ENCODE peak calls at places on chromosome 15, in eight cellular contexts. E is HepG2, K is upper lobe of left lung, J is heart left ventricle, L is foreskin keratinocyte, V is mucosa of descending colon, F is psoas muscle, O is heart right ventricle. S is an unnamed sample.

GRCh38 chr15:56832125-56832524 is 86.3 kb upstream of the TCF12 start:
- ATAC-seq in E (no peak), K (no peak), J (peak; percentile 93), L (no peak), V (peak; percentile 73), F (peak; percentile 92), O (peak; percentile 95), S (peak; percentile 82)

GRCh38 chr15:28267727-28268126 is 54.3 kb downstream of the HERC2 start:
- ATAC-seq in E (no peak), K (no peak), J (no peak), L (no peak), V (no peak), F (no peak), O (no peak), S (no peak)

GRCh38 chr15:79010278-79010677 is 65.4 kb upstream of the CTSH start:
- ATAC-seq in E (peak; percentile 27), K (no peak), J (no peak), L (no peak), V (no peak), F (no peak), O (no peak), S (no peak)

GRCh38 chr15:29207758-29208108 is 61.9 kb downstream of the NSMCE3 start:
- ATAC-seq in E (no peak), K (no peak), J (no peak), L (no peak), V (no peak), F (no peak), O (no peak), S (no peak)

GRCh38 chr15:31280037-31280830 is 46.4 kb upstream of the KLF13 start:
- ATAC-seq in E (peak; percentile 70), K (no peak), J (peak; percentile 34), L (peak; percentile 44), V (peak; percentile 56), F (peak; percentile 23), O (peak; percentile 55), S (peak; percentile 34)

GRCh38 chr15:85642054-85642692 is 152.6 kb downstream of the KLHL25 start:
- ATAC-seq in E (no peak), K (no peak), J (no peak), L (no peak), V (no peak), F (peak; percentile 69), O (no peak), S (no peak)

GRCh38 chr15:53072077-53072476 is 281.9 kb upstream of the ONECUT1 start:
- ATAC-seq in E (peak; percentile 83), K (no peak), J (peak; percentile 75), L (peak; percentile 90), V (peak; percentile 96), F (no peak), O (no peak), S (no peak)

GRCh38 chr15:71242292-71242691 is 127.0 kb downstream of the THSD4 start:
- ATAC-seq in E (no peak), K (no peak), J (no peak), L (no peak), V (no peak), F (no peak), O (no peak), S (no peak)

GRCh38 chr15:79090487-79091203 is at the start of gene RASGRF1:
- ATAC-seq in E (no peak), K (no peak), J (no peak), L (no peak), V (no peak), F (no peak), O (no peak), S (no peak)

GRCh38 chr15:74826911-74827310 is 484 bp downstream of the CPLX3 start:
- ATAC-seq in E (no peak), K (no peak), J (no peak), L (no peak), V (no peak), F (no peak), O (no peak), S (no peak)

GRCh38 chr15:70147778-70148177 is 50.1 kb upstream of the TLE3 start:
- ATAC-seq in E (no peak), K (no peak), J (no peak), L (no peak), V (no peak), F (no peak), O (no peak), S (no peak)

DNA sequence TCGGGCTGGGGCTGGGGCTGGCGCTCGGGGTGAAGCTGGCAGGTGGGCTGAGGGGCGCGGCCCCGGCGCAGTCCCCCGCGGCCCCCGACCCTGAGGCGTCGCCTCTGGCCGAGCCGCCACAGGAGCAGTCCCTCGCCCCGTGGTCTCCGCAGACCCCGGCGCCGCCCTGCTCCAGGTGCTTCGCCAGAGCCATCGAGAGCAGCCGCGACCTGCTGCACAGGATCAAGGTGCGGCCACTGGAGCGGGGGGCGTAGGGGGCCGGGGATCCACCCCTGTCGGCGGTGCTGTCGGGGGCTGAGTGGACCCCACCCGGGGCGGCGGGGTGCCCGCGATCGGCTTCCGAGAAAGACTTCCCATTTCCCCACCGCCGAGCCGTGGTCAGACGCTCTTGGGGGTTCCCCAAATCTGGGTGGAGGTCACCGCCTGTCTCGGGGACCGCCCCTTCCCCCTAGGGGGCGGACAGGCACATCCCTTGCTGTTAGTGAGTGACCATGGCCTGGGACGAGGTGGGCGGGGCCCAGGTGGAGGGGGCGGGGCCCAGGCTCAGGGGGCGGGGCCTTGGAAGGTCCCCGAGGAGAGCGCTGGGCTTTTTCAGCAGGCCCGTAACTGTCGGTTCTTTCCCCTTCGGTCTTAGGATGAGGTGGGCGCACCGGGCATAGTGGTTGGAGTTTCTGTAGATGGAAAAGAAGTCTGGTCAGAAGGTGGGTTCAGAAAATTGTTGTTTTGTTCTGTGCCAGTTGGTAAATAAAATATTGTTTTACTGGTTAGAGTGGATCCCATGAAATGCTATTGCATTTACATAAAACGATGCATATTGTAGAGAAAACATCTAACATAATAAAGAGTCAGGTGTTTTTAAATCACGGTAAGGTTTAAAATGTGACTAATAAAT is 587 bp downstream of the LACTB start:
- ATAC-seq in E (peak; percentile 96), K (peak; percentile 99), J (peak; percentile 96), L (peak; percentile 89), V (peak; percentile 98), F (peak; percentile 98), O (peak; percentile 97), S (peak; percentile 92)
- TF ChIP-seq CTCF in E (peak; percentile 67), K (peak; percentile 22), J (no peak), L (peak; percentile 33), V (peak; percentile 21), F (peak; percentile 36), O (peak; percentile 24), S (peak; percentile 44)

DNA sequence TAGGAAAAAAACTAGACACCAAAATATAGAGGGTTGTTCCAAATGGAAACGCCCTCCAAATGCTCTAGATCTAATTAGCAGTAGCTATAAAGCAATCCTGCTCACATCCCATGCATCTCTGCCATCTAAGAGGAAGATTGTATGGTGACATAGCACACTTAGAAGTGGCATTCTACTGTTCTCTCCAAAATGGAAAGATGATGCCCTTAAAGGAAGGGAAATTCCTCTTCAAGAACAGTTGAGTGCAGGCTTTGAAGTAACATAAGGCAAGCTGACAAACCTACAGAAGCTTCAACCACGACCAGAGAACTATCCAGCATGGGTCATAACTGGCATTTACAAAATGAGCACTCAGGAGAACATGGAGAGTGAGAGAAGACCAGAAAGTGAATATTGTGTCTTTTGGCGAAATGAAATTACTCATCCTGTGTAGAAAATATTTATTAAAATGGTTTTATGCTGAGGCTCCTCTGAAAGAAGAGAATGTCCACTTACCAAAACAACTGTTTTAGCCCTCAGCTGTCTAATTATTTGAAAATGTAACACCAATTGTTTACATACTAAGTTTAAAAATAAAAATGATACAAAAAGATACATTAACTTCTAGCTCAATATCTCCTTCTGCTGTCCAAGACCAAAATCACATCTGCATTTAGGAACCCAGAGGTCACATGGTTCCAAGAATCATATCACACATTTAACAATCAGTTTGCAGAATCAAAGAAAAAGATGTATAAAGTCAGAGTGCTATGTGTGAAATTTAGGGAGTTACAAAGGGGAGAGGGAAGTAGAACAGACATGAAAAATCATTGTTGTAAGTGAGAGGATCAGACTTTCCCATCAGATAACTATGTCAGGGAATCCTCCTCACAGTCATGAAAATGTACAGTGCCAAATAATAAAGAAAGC is 216.9 kb downstream of the ATP8B4 start:
- ATAC-seq in E (no peak), K (peak; percentile 65), J (no peak), L (no peak), V (no peak), F (no peak), O (peak; percentile 17), S (peak; percentile 58)
- TF ChIP-seq CTCF in E (no peak), K (no peak), J (peak; percentile 24), L (peak; percentile 47), V (no peak), F (peak; percentile 7), O (peak; percentile 38), S (no peak)

GRCh38 chr15:34434627-34435305 is 2.8 kb downstream of the GOLGA8A start:
- ATAC-seq in E (no peak), K (no peak), J (no peak), L (no peak), V (no peak), F (no peak), O (no peak), S (no peak)

GRCh38 chr15:34436126-34436955 is 1.3 kb downstream of the GOLGA8A start:
- ATAC-seq in E (peak; percentile 56), K (peak; percentile 50), J (peak; percentile 4), L (peak; percentile 30), V (peak; percentile 33), F (peak; percentile 15), O (peak; percentile 46), S (no peak)

GRCh38 chr15:34435658-34436057 is 1.9 kb downstream of the GOLGA8A start:
- ATAC-seq in E (peak; percentile 18), K (peak; percentile 3), J (no peak), L (no peak), V (no peak), F (no peak), O (no peak), S (no peak)

GRCh38 chr15:34437687-34438086 is at the start of gene GOLGA8A:
- ATAC-seq in E (peak; percentile 39), K (peak; percentile 58), J (no peak), L (peak; percentile 68), V (peak; percentile 85), F (peak; percentile 70), O (peak; percentile 62), S (peak; percentile 81)

GRCh38 chr15:34436956-34437442 is 609 bp downstream of the GOLGA8A start:
- ATAC-seq in E (peak; percentile 78), K (peak; percentile 69), J (peak; percentile 35), L (peak; percentile 59), V (peak; percentile 77), F (peak; percentile 71), O (peak; percentile 45), S (peak; percentile 71)
- TF ChIP-seq CTCF in E (peak; percentile 23), K (no peak), J (no peak), L (peak; percentile 35), V (no peak), F (peak; percentile 18), O (peak; percentile 24), S (no peak)

GRCh38 chr15:40360015-40360414 is 2.0 kb downstream of the DISP2 start:
- ATAC-seq in E (no peak), K (no peak), J (no peak), L (peak; percentile 79), V (no peak), F (no peak), O (no peak), S (no peak)

GRCh38 chr15:40357246-40357645 is 773 bp upstream of the DISP2 start:
- ATAC-seq in E (no peak), K (no peak), J (no peak), L (no peak), V (peak; percentile 13), F (no peak), O (no peak), S (no peak)

GRCh38 chr15:40357723-40358491 is at the start of gene DISP2:
- ATAC-seq in E (peak; percentile 87), K (peak; percentile 96), J (peak; percentile 90), L (peak; percentile 69), V (peak; percentile 76), F (peak; percentile 90), O (peak; percentile 93), S (peak; percentile 95)

GRCh38 chr15:40355976-40356585 is 1.9 kb upstream of the DISP2 start:
- ATAC-seq in E (no peak), K (no peak), J (no peak), L (no peak), V (no peak), F (no peak), O (no peak), S (no peak)

GRCh38 chr15:40358492-40359353 is 704 bp downstream of the DISP2 start:
- ATAC-seq in E (peak; percentile 4), K (peak; percentile 9), J (peak; percentile 18), L (no peak), V (peak; percentile 8), F (no peak), O (peak; percentile 20), S (no peak)
- TF ChIP-seq CTCF in E (peak; percentile 44), K (no peak), J (no peak), L (no peak), V (no peak), F (no peak), O (no peak), S (no peak)